ENCODE peak calls at places on chromosomes 12 and 14, in seven cellular contexts. One of them, this sample, is unnamed.

GRCh38 chr12:40691913-40692616 is at the start of gene CNTN1:
- DNase-seq in IMR-90: peak
- DNase-seq in fibroblast of lung: peak
- DNase-seq in lower lobe of right lung: peak
- DNase-seq in cardiac muscle cell: peak
- DNase-seq in left ventricle myocardium inferior: peak
- DNase-seq in pancreas: peak
- DNase-seq in this sample: peak

GRCh38 chr12:51374346-51374745 is 16.9 kb downstream of the GALNT6 start:
- DNase-seq in lower lobe of right lung: no peak
- DNase-seq in IMR-90: no peak
- DNase-seq in pancreas: no peak
- DNase-seq in fibroblast of lung: no peak
- DNase-seq in cardiac muscle cell: peak
- DNase-seq in left ventricle myocardium inferior: no peak
- DNase-seq in this sample: no peak

GRCh38 chr12:33605776-33606175 is 166.2 kb upstream of the SYT10 start:
- DNase-seq in fibroblast of lung: no peak
- DNase-seq in pancreas: no peak
- DNase-seq in lower lobe of right lung: no peak
- DNase-seq in IMR-90: no peak
- DNase-seq in left ventricle myocardium inferior: no peak
- DNase-seq in cardiac muscle cell: peak
- DNase-seq in this sample: no peak

GRCh38 chr12:10721654-10722501 is 1.2 kb downstream of the YBX3 start:
- DNase-seq in fibroblast of lung: peak
- DNase-seq in left ventricle myocardium inferior: peak
- DNase-seq in cardiac muscle cell: peak
- DNase-seq in IMR-90: peak
- DNase-seq in pancreas: peak
- DNase-seq in lower lobe of right lung: peak
- DNase-seq in this sample: peak

GRCh38 chr14:28755930-28756895 is 10.4 kb upstream of the FOXG1 start:
- DNase-seq in lower lobe of right lung: no peak
- DNase-seq in fibroblast of lung: no peak
- DNase-seq in pancreas: no peak
- DNase-seq in IMR-90: no peak
- DNase-seq in cardiac muscle cell: no peak
- DNase-seq in left ventricle myocardium inferior: no peak
- DNase-seq in this sample: no peak

GRCh38 chr12:132422057-132423043 is 67.6 kb upstream of the FBRSL1 start:
- DNase-seq in lower lobe of right lung: no peak
- DNase-seq in fibroblast of lung: no peak
- DNase-seq in IMR-90: peak
- DNase-seq in pancreas: no peak
- DNase-seq in left ventricle myocardium inferior: no peak
- DNase-seq in cardiac muscle cell: no peak
- DNase-seq in this sample: peak

GRCh38 chr12:28611115-28611435 is 420.8 kb downstream of the CCDC91 start:
- DNase-seq in left ventricle myocardium inferior: no peak
- DNase-seq in fibroblast of lung: peak
- DNase-seq in pancreas: no peak
- DNase-seq in cardiac muscle cell: peak
- DNase-seq in IMR-90: peak
- DNase-seq in lower lobe of right lung: no peak
- DNase-seq in this sample: peak

GRCh38 chr14:60790850-60791249 is 56.3 kb downstream of the MNAT1 start:
- DNase-seq in fibroblast of lung: no peak
- DNase-seq in left ventricle myocardium inferior: no peak
- DNase-seq in lower lobe of right lung: no peak
- DNase-seq in cardiac muscle cell: no peak
- DNase-seq in IMR-90: no peak
- DNase-seq in pancreas: no peak
- DNase-seq in this sample: no peak

GRCh38 chr14:92486881-92487280 is 26.7 kb upstream of the RIN3 start:
- DNase-seq in pancreas: no peak
- DNase-seq in cardiac muscle cell: peak
- DNase-seq in lower lobe of right lung: no peak
- DNase-seq in fibroblast of lung: peak
- DNase-seq in IMR-90: peak
- DNase-seq in left ventricle myocardium inferior: no peak
- DNase-seq in this sample: peak

GRCh38 chr12:29781176-29781575 is 2.6 kb downstream of the TMTC1 start:
- DNase-seq in cardiac muscle cell: no peak
- DNase-seq in fibroblast of lung: no peak
- DNase-seq in pancreas: no peak
- DNase-seq in lower lobe of right lung: no peak
- DNase-seq in IMR-90: no peak
- DNase-seq in left ventricle myocardium inferior: no peak
- DNase-seq in this sample: no peak

DNA sequence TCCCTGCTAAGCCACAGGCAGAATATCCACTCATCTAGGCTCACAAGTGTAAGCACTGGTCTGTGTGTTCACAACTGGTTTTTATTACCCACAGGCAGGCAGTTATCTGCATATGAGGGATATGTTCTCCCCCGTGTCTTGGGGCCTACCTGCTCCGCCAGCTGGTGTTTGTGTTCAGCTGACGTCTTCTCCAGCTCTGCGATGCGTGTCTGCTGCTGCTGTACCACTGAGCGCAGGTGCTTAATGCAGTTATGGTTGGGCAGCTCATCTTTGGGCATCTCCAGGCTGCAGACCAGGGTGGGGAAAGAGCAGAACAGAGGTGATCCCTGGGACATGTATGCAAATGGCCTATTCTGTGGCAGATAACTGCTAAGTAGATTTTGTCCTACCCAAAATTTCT is 13.7 kb downstream of the RNF41 start:
- DNase-seq in fibroblast of lung: no peak
- DNase-seq in IMR-90: no peak
- DNase-seq in lower lobe of right lung: no peak
- DNase-seq in pancreas: no peak
- DNase-seq in cardiac muscle cell: no peak
- DNase-seq in left ventricle myocardium inferior: no peak
- DNase-seq in this sample: no peak
- H3K4me3 ChIP-seq in fibroblast of lung: no peak
- H3K4me3 ChIP-seq in IMR-90: no peak
- H3K4me3 ChIP-seq in lower lobe of right lung: no peak
- H3K4me3 ChIP-seq in pancreas: no peak
- H3K4me3 ChIP-seq in cardiac muscle cell: no peak
- H3K4me3 ChIP-seq in left ventricle myocardium inferior: no peak
- H3K4me3 ChIP-seq in this sample: no peak

GRCh38 chr12:103401421-103401820 is 94.3 kb downstream of the C12orf42 start:
- DNase-seq in pancreas: no peak
- DNase-seq in fibroblast of lung: no peak
- DNase-seq in left ventricle myocardium inferior: no peak
- DNase-seq in lower lobe of right lung: no peak
- DNase-seq in IMR-90: no peak
- DNase-seq in cardiac muscle cell: no peak
- DNase-seq in this sample: no peak
- TF ChIP-seq CTCF in pancreas: no peak
- TF ChIP-seq CTCF in fibroblast of lung: no peak
- TF ChIP-seq CTCF in left ventricle myocardium inferior: no peak
- TF ChIP-seq CTCF in lower lobe of right lung: no peak
- TF ChIP-seq CTCF in IMR-90: no peak
- TF ChIP-seq CTCF in cardiac muscle cell: no peak
- TF ChIP-seq CTCF in this sample: no peak

GRCh38 chr14:77709412-77709811 is 1.5 kb downstream of the SLIRP start:
- DNase-seq in pancreas: no peak
- DNase-seq in lower lobe of right lung: no peak
- DNase-seq in cardiac muscle cell: no peak
- DNase-seq in fibroblast of lung: no peak
- DNase-seq in IMR-90: no peak
- DNase-seq in left ventricle myocardium inferior: no peak
- DNase-seq in this sample: no peak
- H3K4me3 ChIP-seq in pancreas: peak
- H3K4me3 ChIP-seq in lower lobe of right lung: peak
- H3K4me3 ChIP-seq in cardiac muscle cell: peak
- H3K4me3 ChIP-seq in fibroblast of lung: peak
- H3K4me3 ChIP-seq in IMR-90: no peak
- H3K4me3 ChIP-seq in left ventricle myocardium inferior: peak
- H3K4me3 ChIP-seq in this sample: peak

DNA sequence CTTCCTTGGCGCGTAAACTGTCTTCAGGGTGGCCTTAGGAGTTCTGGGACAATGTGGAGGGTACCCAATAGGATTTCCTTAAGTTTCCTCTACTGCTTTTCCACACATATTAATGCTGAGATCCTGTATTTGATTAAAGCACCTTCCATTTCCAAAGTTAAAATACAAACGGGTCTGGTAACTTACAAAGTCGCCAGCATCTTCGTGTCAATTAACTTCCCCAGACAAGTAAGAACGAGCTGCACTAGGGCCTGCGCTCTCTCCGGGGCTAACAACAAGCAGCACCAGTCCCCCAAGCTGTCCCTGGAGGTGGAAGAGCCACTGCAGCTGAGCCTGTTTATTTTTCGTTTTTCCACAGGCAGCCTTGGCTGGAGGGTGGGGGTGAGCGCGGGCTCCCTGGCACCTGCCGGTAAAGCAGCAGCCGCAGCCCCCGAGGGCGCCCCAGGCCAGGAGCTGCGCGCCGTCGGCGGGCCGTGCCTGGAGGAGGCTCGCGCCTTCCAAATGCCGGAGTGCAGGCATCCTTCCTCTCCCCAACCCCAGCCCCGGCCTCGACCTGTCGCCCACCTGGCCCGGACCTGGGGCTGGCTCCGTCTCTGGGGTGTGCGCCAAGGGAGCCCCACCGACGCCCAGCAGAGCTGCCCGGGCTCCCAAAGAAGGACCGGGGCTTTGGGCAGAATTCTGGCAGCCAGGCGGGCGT is 130.7 kb downstream of the NDUFA12 start:
- DNase-seq in IMR-90: no peak
- DNase-seq in pancreas: no peak
- DNase-seq in left ventricle myocardium inferior: no peak
- DNase-seq in cardiac muscle cell: no peak
- DNase-seq in fibroblast of lung: no peak
- DNase-seq in lower lobe of right lung: no peak
- DNase-seq in this sample: no peak
- TF ChIP-seq CTCF in IMR-90: no peak
- TF ChIP-seq CTCF in pancreas: no peak
- TF ChIP-seq CTCF in left ventricle myocardium inferior: no peak
- TF ChIP-seq CTCF in cardiac muscle cell: no peak
- TF ChIP-seq CTCF in fibroblast of lung: no peak
- TF ChIP-seq CTCF in lower lobe of right lung: no peak
- TF ChIP-seq CTCF in this sample: no peak

DNA sequence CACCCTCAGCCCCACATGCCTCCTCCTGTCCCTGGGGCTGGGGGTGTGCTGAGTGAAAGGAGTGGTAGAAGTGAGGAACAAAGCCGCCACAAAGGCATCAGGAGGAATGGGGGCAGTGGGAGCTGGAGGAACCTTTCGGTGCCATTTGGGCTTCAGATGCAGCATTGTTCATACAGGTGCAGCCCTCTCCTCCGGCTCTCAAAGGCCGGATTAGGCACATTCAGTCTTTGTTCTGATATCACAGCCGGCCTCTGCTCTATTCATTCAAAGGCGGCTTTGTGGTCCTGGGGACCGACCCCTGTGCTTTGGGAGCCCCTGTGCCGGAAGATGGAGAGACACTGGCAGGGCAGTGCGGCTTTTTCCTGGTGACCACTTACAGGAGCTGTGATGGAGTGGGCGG is 53.2 kb downstream of the SMOC1 start:
- DNase-seq in cardiac muscle cell: no peak
- DNase-seq in IMR-90: no peak
- DNase-seq in left ventricle myocardium inferior: no peak
- DNase-seq in lower lobe of right lung: no peak
- DNase-seq in fibroblast of lung: no peak
- DNase-seq in pancreas: no peak
- DNase-seq in this sample: no peak
- H3K4me3 ChIP-seq in cardiac muscle cell: no peak
- H3K4me3 ChIP-seq in IMR-90: no peak
- H3K4me3 ChIP-seq in left ventricle myocardium inferior: no peak
- H3K4me3 ChIP-seq in lower lobe of right lung: no peak
- H3K4me3 ChIP-seq in fibroblast of lung: no peak
- H3K4me3 ChIP-seq in pancreas: no peak
- H3K4me3 ChIP-seq in this sample: no peak